ENCODE peak calls at places on chromosomes 7 and 10, in four cellular contexts. G is K562, Z is GM12878, H is H1. R is an unnamed sample. For H3K4me1, the result is how much of the 10 kb centered on the place peaks cover.

GRCh38 chr7:19560111-19560883 is 148.5 kb downstream of the POLR1F start:
- DNase-seq in H (no peak), G (no peak), Z (no peak), R (no peak)

GRCh38 chr10:83427101-83427500 is 712.2 kb upstream of the GHITM start:
- DNase-seq in H (no peak), G (no peak), Z (no peak), R (no peak)

GRCh38 chr10:79327090-79327457 is 20.2 kb upstream of the PPIF start:
- DNase-seq in G (no peak), Z (no peak), H (no peak), R (no peak)

GRCh38 chr7:91264924-91265681 is 870 bp downstream of the FZD1 start:
- DNase-seq in Z (no peak), H (peak), G (no peak), R (no peak)

GRCh38 chr10:11424456-11425287 is 186.8 kb downstream of the USP6NL start:
- DNase-seq in Z (no peak), G (peak), H (peak), R (peak)

GRCh38 chr7:27112960-27113949 is 10.8 kb upstream of the HOXA2 start:
- DNase-seq in H (peak), G (peak), Z (no peak), R (peak)

GRCh38 chr7:137146552-137146961 is 197.0 kb downstream of the PTN start:
- DNase-seq in Z (no peak), G (no peak), H (no peak), R (no peak)

GRCh38 chr7:79949778-79950177 is 184.9 kb upstream of the GNAI1 start:
- DNase-seq in Z (no peak), G (no peak), H (no peak), R (no peak)

GRCh38 chr7:157854066-157854891 is 517.5 kb downstream of the DNAJB6 start:
- DNase-seq in G (no peak), H (no peak), Z (no peak), R (no peak)

GRCh38 chr10:19788075-19788686 is 28.1 kb upstream of the PLXDC2 start:
- DNase-seq in Z (no peak), G (peak), H (peak), R (no peak)
- TF ChIP-seq EGR1 in Z (no peak), G (no peak), H (no peak), R (no peak)

GRCh38 chr10:99993994-99994689 is 15.6 kb downstream of the DNMBP start:
- DNase-seq in Z (peak), G (peak), H (no peak), R (no peak)
- TF ChIP-seq POLR2A in Z (peak), G (no peak), H (no peak), R (no peak)

DNA sequence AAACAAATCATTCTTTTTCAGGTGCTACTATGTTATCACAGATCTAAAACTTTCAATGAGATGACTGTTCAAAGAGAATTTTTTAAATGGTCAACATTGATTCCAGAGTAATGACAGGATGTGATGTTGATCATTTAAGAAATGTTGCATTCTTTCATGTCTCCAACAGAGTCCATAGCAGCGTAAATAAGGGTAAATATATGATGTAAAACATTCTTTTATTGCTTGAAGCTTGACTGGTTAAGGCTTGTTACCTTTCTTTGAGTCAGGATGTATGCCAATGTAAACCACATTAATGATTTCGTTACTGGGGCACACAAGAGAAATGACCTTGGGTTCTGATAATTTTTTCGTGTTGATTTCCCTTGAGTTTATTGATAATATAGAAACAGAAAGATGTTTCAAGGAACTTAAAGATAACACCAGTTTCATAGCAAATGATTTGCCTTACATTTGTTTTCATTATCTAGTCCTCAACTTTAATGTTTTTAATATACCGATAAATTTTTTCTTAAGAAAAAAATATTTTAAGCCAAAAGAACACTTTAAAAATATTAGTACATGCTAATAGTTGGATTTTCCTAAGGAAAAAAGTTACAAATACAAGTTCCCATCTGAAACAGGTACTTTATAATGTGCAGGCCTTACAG is 3.5 kb downstream of the STK17A start:
- DNase-seq in Z (no peak), G (no peak), H (no peak), R (no peak)
- H3K4me1 ChIP-seq in Z (under half), G (under half), H (under half), R (under half)

GRCh38 chr10:104254493-104255243 is at the start of gene GSTO1:
- DNase-seq in G (peak), H (peak), Z (peak), R (peak)
- TF ChIP-seq EGR1 in G (peak), H (peak), Z (peak), R (peak)

GRCh38 chr10:113022265-113022664 is 72.2 kb downstream of the TCF7L2 start:
- DNase-seq in H (no peak), G (no peak), Z (no peak), R (no peak)

GRCh38 chr10:113021268-113022028 is 71.4 kb downstream of the TCF7L2 start:
- DNase-seq in H (no peak), G (no peak), Z (no peak), R (no peak)

GRCh38 chr10:113024930-113025329 is 74.9 kb downstream of the TCF7L2 start:
- DNase-seq in H (no peak), Z (no peak), G (no peak), R (no peak)

GRCh38 chr10:113020838-113021237 is 70.8 kb downstream of the TCF7L2 start:
- DNase-seq in G (no peak), Z (no peak), H (no peak), R (no peak)

GRCh38 chr10:113023017-113023416 is 73.0 kb downstream of the TCF7L2 start:
- DNase-seq in G (no peak), Z (no peak), H (no peak), R (no peak)
- TF ChIP-seq POLR2A in G (no peak), Z (no peak), H (no peak), R (no peak)

GRCh38 chr10:102504179-102504975 is 605 bp downstream of the SUFU start:
- DNase-seq in H (peak), G (peak), Z (no peak), R (no peak)
- H3K4me1 ChIP-seq in H (under half), G (under half), Z (under half), R (under half)

R was measured in HCT116.